ENCODE peak calls at places on chromosomes 5 and 9, in seven cellular contexts. One of them, this sample, is unnamed.
A peak's percentile ranks its signal among the peaks of the same experiment; 100 is the strongest.

GRCh38 chr9:79301549-79301948 is 270.2 kb upstream of the TLE4 start:
- DNase-seq in AG04450: no peak
- DNase-seq in neural crest cell: no peak
- DNase-seq in MCF 10A: no peak
- DNase-seq in dorsolateral prefrontal cortex: no peak
- DNase-seq in tibial nerve: no peak
- DNase-seq in CD8-positive, alpha-beta T cell: no peak
- DNase-seq in this sample: no peak

GRCh38 chr9:101486693-101487442 is 46.8 kb upstream of the RNF20 start:
- DNase-seq in AG04450: no peak
- DNase-seq in neural crest cell: peak; percentile 54
- DNase-seq in MCF 10A: peak; percentile 71
- DNase-seq in dorsolateral prefrontal cortex: peak; percentile 92
- DNase-seq in tibial nerve: no peak
- DNase-seq in CD8-positive, alpha-beta T cell: no peak
- DNase-seq in this sample: no peak

GRCh38 chr5:39476466-39477215 is 51.9 kb upstream of the DAB2 start:
- DNase-seq in AG04450: peak; percentile 52
- DNase-seq in neural crest cell: no peak
- DNase-seq in MCF 10A: no peak
- DNase-seq in dorsolateral prefrontal cortex: no peak
- DNase-seq in tibial nerve: no peak
- DNase-seq in CD8-positive, alpha-beta T cell: no peak
- DNase-seq in this sample: no peak

GRCh38 chr9:114321759-114322158 is 1.1 kb upstream of the ORM1 start:
- DNase-seq in AG04450: no peak
- DNase-seq in neural crest cell: no peak
- DNase-seq in MCF 10A: no peak
- DNase-seq in dorsolateral prefrontal cortex: no peak
- DNase-seq in tibial nerve: no peak
- DNase-seq in CD8-positive, alpha-beta T cell: no peak
- DNase-seq in this sample: no peak

GRCh38 chr5:112142769-112143270 is 276.3 kb downstream of the EPB41L4A start:
- DNase-seq in AG04450: no peak
- DNase-seq in neural crest cell: no peak
- DNase-seq in MCF 10A: peak; percentile 97
- DNase-seq in dorsolateral prefrontal cortex: no peak
- DNase-seq in tibial nerve: no peak
- DNase-seq in CD8-positive, alpha-beta T cell: no peak
- DNase-seq in this sample: no peak

GRCh38 chr5:4196744-4197646 is 601.4 kb downstream of the IRX1 start:
- DNase-seq in AG04450: no peak
- DNase-seq in neural crest cell: no peak
- DNase-seq in MCF 10A: no peak
- DNase-seq in dorsolateral prefrontal cortex: no peak
- DNase-seq in tibial nerve: no peak
- DNase-seq in CD8-positive, alpha-beta T cell: no peak
- DNase-seq in this sample: no peak

GRCh38 chr5:39570418-39571027 is 145.7 kb upstream of the DAB2 start:
- DNase-seq in AG04450: no peak
- DNase-seq in neural crest cell: no peak
- DNase-seq in MCF 10A: peak; percentile 44
- DNase-seq in dorsolateral prefrontal cortex: no peak
- DNase-seq in tibial nerve: no peak
- DNase-seq in CD8-positive, alpha-beta T cell: no peak
- DNase-seq in this sample: no peak

GRCh38 chr5:55232194-55232984 is 1.0 kb downstream of the CCNO start:
- DNase-seq in AG04450: no peak
- DNase-seq in neural crest cell: peak; percentile 16
- DNase-seq in MCF 10A: peak; percentile 79
- DNase-seq in dorsolateral prefrontal cortex: peak; percentile 51
- DNase-seq in tibial nerve: no peak
- DNase-seq in CD8-positive, alpha-beta T cell: peak; percentile 49
- DNase-seq in this sample: peak; percentile 29

GRCh38 chr5:44809215-44809955 is 638 bp downstream of the MRPS30 start:
- DNase-seq in AG04450: no peak
- DNase-seq in neural crest cell: peak; percentile 6
- DNase-seq in MCF 10A: peak; percentile 64
- DNase-seq in dorsolateral prefrontal cortex: peak; percentile 56
- DNase-seq in tibial nerve: peak; percentile 15
- DNase-seq in CD8-positive, alpha-beta T cell: peak; percentile 48
- DNase-seq in this sample: no peak

GRCh38 chr9:107638922-107639321 is 149.4 kb upstream of the KLF4 start:
- DNase-seq in AG04450: no peak
- DNase-seq in neural crest cell: no peak
- DNase-seq in MCF 10A: no peak
- DNase-seq in dorsolateral prefrontal cortex: no peak
- DNase-seq in tibial nerve: peak; percentile 46
- DNase-seq in CD8-positive, alpha-beta T cell: no peak
- DNase-seq in this sample: no peak

GRCh38 chr9:73701415-73702057 is 549.9 kb downstream of the ANXA1 start:
- DNase-seq in AG04450: no peak
- DNase-seq in neural crest cell: no peak
- DNase-seq in MCF 10A: no peak
- DNase-seq in dorsolateral prefrontal cortex: no peak
- DNase-seq in tibial nerve: no peak
- DNase-seq in CD8-positive, alpha-beta T cell: no peak
- DNase-seq in this sample: no peak

GRCh38 chr9:29311221-29311620 is 1737.9 kb upstream of the C9orf72 start:
- DNase-seq in AG04450: no peak
- DNase-seq in neural crest cell: no peak
- DNase-seq in MCF 10A: no peak
- DNase-seq in dorsolateral prefrontal cortex: no peak
- DNase-seq in tibial nerve: no peak
- DNase-seq in CD8-positive, alpha-beta T cell: no peak
- DNase-seq in this sample: no peak

GRCh38 chr9:128684325-128685021 is 4.5 kb upstream of the SET start:
- DNase-seq in AG04450: no peak
- DNase-seq in neural crest cell: no peak
- DNase-seq in MCF 10A: peak; percentile 91
- DNase-seq in dorsolateral prefrontal cortex: no peak
- DNase-seq in tibial nerve: peak; percentile 52
- DNase-seq in CD8-positive, alpha-beta T cell: peak; percentile 82
- DNase-seq in this sample: peak; percentile 63

GRCh38 chr9:124411514-124412227 is 3.6 kb downstream of the PSMB7 start:
- DNase-seq in AG04450: no peak
- DNase-seq in neural crest cell: no peak
- DNase-seq in MCF 10A: peak; percentile 51
- DNase-seq in dorsolateral prefrontal cortex: no peak
- DNase-seq in tibial nerve: no peak
- DNase-seq in CD8-positive, alpha-beta T cell: no peak
- DNase-seq in this sample: no peak

GRCh38 chr5:20300110-20300509 is 312.1 kb upstream of the CDH18 start:
- DNase-seq in AG04450: no peak
- DNase-seq in neural crest cell: no peak
- DNase-seq in MCF 10A: no peak
- DNase-seq in dorsolateral prefrontal cortex: no peak
- DNase-seq in tibial nerve: no peak
- DNase-seq in CD8-positive, alpha-beta T cell: no peak
- DNase-seq in this sample: no peak

GRCh38 chr9:112170235-112170634 is 4.9 kb downstream of the SUSD1 start:
- DNase-seq in AG04450: no peak
- DNase-seq in neural crest cell: no peak
- DNase-seq in MCF 10A: no peak
- DNase-seq in dorsolateral prefrontal cortex: no peak
- DNase-seq in tibial nerve: no peak
- DNase-seq in CD8-positive, alpha-beta T cell: no peak
- DNase-seq in this sample: no peak

GRCh38 chr9:112169368-112169767 is 5.7 kb downstream of the SUSD1 start:
- DNase-seq in AG04450: no peak
- DNase-seq in neural crest cell: no peak
- DNase-seq in MCF 10A: no peak
- DNase-seq in dorsolateral prefrontal cortex: no peak
- DNase-seq in tibial nerve: no peak
- DNase-seq in CD8-positive, alpha-beta T cell: no peak
- DNase-seq in this sample: no peak

GRCh38 chr9:112162644-112163413 is 12.3 kb downstream of the SUSD1 start:
- DNase-seq in AG04450: no peak
- DNase-seq in neural crest cell: no peak
- DNase-seq in MCF 10A: no peak
- DNase-seq in dorsolateral prefrontal cortex: no peak
- DNase-seq in tibial nerve: no peak
- DNase-seq in CD8-positive, alpha-beta T cell: no peak
- DNase-seq in this sample: no peak

GRCh38 chr9:112168197-112168596 is 6.9 kb downstream of the SUSD1 start:
- DNase-seq in AG04450: no peak
- DNase-seq in neural crest cell: no peak
- DNase-seq in MCF 10A: no peak
- DNase-seq in dorsolateral prefrontal cortex: no peak
- DNase-seq in tibial nerve: no peak
- DNase-seq in CD8-positive, alpha-beta T cell: no peak
- DNase-seq in this sample: no peak

DNA sequence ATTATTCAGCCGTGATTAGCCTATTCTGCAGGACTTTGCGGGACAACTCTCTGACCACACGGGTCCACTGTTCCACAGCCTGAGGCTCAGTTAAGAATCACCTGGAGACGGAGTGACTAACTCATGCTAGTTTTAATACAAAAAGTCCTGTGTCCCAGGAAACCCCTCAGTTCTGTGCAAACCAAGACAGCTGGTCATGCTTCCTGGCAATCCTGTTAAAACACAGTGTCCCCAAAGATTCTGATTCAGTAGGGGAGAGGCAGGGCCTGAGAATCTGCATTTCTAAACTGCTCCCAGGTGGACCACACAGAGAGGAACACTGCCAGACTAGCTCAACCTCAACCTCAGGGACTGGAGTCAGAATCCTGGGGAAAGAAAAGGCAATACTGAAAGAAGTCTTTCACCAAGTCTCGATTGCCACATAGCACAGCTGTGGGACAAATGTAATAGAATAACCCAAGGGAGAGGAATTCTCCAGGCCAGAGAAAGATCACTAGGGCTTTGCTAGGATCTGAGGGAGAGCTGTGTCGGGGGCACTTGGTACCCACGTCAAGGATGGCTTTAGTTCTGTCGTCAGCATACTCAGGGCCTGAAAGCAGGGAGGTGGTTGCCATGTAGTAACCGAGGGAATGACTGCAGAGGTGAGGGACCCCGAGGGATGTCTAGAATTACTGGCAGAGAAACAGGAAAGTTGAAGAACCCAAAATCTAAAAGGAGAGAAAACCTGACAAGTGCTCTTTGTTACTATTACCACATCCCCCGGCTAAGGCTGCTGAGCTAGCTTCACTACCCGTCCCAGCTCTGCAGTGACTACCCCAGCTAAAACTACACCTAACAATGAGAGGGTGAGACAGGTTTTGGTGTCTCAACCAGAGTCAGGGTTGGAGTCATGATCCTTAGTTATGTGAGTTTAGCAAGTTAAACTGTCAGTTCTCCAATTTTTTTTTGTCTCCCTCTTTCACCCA is 8.6 kb downstream of the SUSD1 start:
- DNase-seq in AG04450: no peak
- DNase-seq in neural crest cell: no peak
- DNase-seq in MCF 10A: peak; percentile 66
- DNase-seq in dorsolateral prefrontal cortex: no peak
- DNase-seq in tibial nerve: peak; percentile 46
- DNase-seq in CD8-positive, alpha-beta T cell: no peak
- DNase-seq in this sample: no peak
- TF ChIP-seq CTCF in AG04450: no peak
- TF ChIP-seq CTCF in neural crest cell: no peak
- TF ChIP-seq CTCF in MCF 10A: peak; percentile 19
- TF ChIP-seq CTCF in dorsolateral prefrontal cortex: peak; percentile 12
- TF ChIP-seq CTCF in tibial nerve: no peak
- TF ChIP-seq CTCF in CD8-positive, alpha-beta T cell: no peak
- TF ChIP-seq CTCF in this sample: no peak

GRCh38 chr5:140358738-140359310 is 1.2 kb upstream of the SLC4A9 start:
- DNase-seq in AG04450: no peak
- DNase-seq in neural crest cell: no peak
- DNase-seq in MCF 10A: peak; percentile 61
- DNase-seq in dorsolateral prefrontal cortex: no peak
- DNase-seq in tibial nerve: no peak
- DNase-seq in CD8-positive, alpha-beta T cell: no peak
- DNase-seq in this sample: no peak
- TF ChIP-seq CTCF in AG04450: peak; percentile 69
- TF ChIP-seq CTCF in neural crest cell: peak; percentile 55
- TF ChIP-seq CTCF in MCF 10A: no peak
- TF ChIP-seq CTCF in dorsolateral prefrontal cortex: peak; percentile 36
- TF ChIP-seq CTCF in tibial nerve: peak; percentile 26
- TF ChIP-seq CTCF in CD8-positive, alpha-beta T cell: no peak
- TF ChIP-seq CTCF in this sample: no peak

DNA sequence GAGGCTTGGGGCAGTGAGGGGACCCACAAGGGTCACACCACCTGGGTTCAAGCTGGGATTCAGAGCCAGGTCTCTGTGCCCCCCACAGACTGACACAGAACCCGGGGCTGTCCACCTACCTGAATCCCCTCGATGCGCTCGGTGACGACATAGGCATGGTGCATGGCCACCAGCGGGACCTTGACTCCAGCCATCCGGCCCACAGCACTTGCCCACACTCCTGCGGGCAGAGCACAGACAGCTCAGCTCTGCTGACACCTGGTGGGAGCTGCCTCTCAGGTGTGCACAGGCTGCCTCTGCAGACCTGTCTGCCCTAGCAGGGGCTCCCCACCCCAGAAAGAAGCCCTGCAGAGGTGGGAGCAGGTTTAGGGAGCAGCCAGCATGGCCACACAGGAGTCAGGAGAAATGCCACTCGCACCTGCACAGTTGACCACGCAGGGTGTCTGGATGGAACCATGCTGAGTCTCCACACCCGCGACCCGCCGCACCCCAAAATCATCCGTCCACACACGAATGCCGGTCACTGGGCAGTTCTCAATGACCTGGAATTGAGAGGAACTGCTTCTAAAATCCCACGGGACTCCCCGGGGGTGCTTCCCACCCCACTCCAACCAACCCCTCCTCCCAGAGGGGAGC is 8.4 kb downstream of the SARDH start:
- DNase-seq in AG04450: no peak
- DNase-seq in neural crest cell: no peak
- DNase-seq in MCF 10A: no peak
- DNase-seq in dorsolateral prefrontal cortex: peak; percentile 36
- DNase-seq in tibial nerve: no peak
- DNase-seq in CD8-positive, alpha-beta T cell: peak; percentile 39
- DNase-seq in this sample: no peak
- TF ChIP-seq CTCF in AG04450: no peak
- TF ChIP-seq CTCF in neural crest cell: no peak
- TF ChIP-seq CTCF in MCF 10A: no peak
- TF ChIP-seq CTCF in dorsolateral prefrontal cortex: no peak
- TF ChIP-seq CTCF in tibial nerve: no peak
- TF ChIP-seq CTCF in CD8-positive, alpha-beta T cell: no peak
- TF ChIP-seq CTCF in this sample: no peak

GRCh38 chr9:6199596-6199995 is 16.0 kb upstream of the IL33 start:
- DNase-seq in AG04450: no peak
- DNase-seq in neural crest cell: no peak
- DNase-seq in MCF 10A: no peak
- DNase-seq in dorsolateral prefrontal cortex: no peak
- DNase-seq in tibial nerve: no peak
- DNase-seq in CD8-positive, alpha-beta T cell: no peak
- DNase-seq in this sample: no peak

GRCh38 chr9:6194934-6195333 is 20.7 kb upstream of the IL33 start:
- DNase-seq in AG04450: no peak
- DNase-seq in neural crest cell: no peak
- DNase-seq in MCF 10A: peak; percentile 27
- DNase-seq in dorsolateral prefrontal cortex: no peak
- DNase-seq in tibial nerve: no peak
- DNase-seq in CD8-positive, alpha-beta T cell: no peak
- DNase-seq in this sample: no peak

GRCh38 chr9:6198251-6198650 is 17.4 kb upstream of the IL33 start:
- DNase-seq in AG04450: no peak
- DNase-seq in neural crest cell: no peak
- DNase-seq in MCF 10A: no peak
- DNase-seq in dorsolateral prefrontal cortex: no peak
- DNase-seq in tibial nerve: no peak
- DNase-seq in CD8-positive, alpha-beta T cell: no peak
- DNase-seq in this sample: no peak

GRCh38 chr9:6195714-6196360 is 19.8 kb upstream of the IL33 start:
- DNase-seq in AG04450: no peak
- DNase-seq in neural crest cell: no peak
- DNase-seq in MCF 10A: no peak
- DNase-seq in dorsolateral prefrontal cortex: no peak
- DNase-seq in tibial nerve: no peak
- DNase-seq in CD8-positive, alpha-beta T cell: no peak
- DNase-seq in this sample: no peak

GRCh38 chr9:6197330-6197729 is 18.3 kb upstream of the IL33 start:
- DNase-seq in AG04450: no peak
- DNase-seq in neural crest cell: no peak
- DNase-seq in MCF 10A: peak; percentile 46
- DNase-seq in dorsolateral prefrontal cortex: no peak
- DNase-seq in tibial nerve: no peak
- DNase-seq in CD8-positive, alpha-beta T cell: no peak
- DNase-seq in this sample: no peak
- TF ChIP-seq CTCF in AG04450: peak; percentile 42
- TF ChIP-seq CTCF in neural crest cell: peak; percentile 47
- TF ChIP-seq CTCF in MCF 10A: peak; percentile 17
- TF ChIP-seq CTCF in dorsolateral prefrontal cortex: peak; percentile 58
- TF ChIP-seq CTCF in tibial nerve: peak; percentile 47
- TF ChIP-seq CTCF in CD8-positive, alpha-beta T cell: no peak
- TF ChIP-seq CTCF in this sample: no peak